ENCODE peak calls at places on chromosomes 3 and 15, in ten cellular contexts. L, C, W, U, E, O, J, S, I and Y are unnamed samples.

GRCh38 chr3:187736418-187736871 is 8.8 kb downstream of the BCL6 start:
- DNase-seq in L (no peak), C (no peak), W (no peak), U (no peak), E (peak), O (no peak), J (peak), S (no peak), I (no peak), Y (no peak)

GRCh38 chr3:182818296-182818978 is 25.1 kb downstream of the ATP11B start:
- DNase-seq in L (no peak), C (no peak), W (no peak), U (no peak), E (no peak), O (no peak), J (no peak), S (no peak), I (no peak), Y (no peak)

GRCh38 chr3:121411554-121411953 is 134.2 kb downstream of the POLQ start:
- DNase-seq in L (no peak), C (no peak), W (no peak), U (no peak), E (no peak), O (no peak), J (no peak), S (no peak), I (no peak), Y (no peak)

GRCh38 chr3:110576962-110577361 is 494.7 kb upstream of the NECTIN3 start:
- DNase-seq in L (no peak), C (peak), W (no peak), U (no peak), E (peak), O (no peak), J (peak), S (no peak), I (no peak), Y (no peak)

GRCh38 chr3:52663098-52663497 is 22.6 kb downstream of the PBRM1 start:
- DNase-seq in L (no peak), C (no peak), W (no peak), U (no peak), E (no peak), O (no peak), J (no peak), S (no peak), I (no peak), Y (no peak)

GRCh38 chr3:187367561-187368103 is 553 bp upstream of the RTP4 start:
- DNase-seq in L (peak), C (no peak), W (no peak), U (no peak), E (no peak), O (no peak), J (no peak), S (no peak), I (no peak), Y (peak)

GRCh38 chr3:122982202-122983185 is 45.1 kb downstream of the SEMA5B start:
- DNase-seq in L (peak), C (no peak), W (no peak), U (no peak), E (peak), O (no peak), J (no peak), S (no peak), I (peak), Y (no peak)

GRCh38 chr15:76987276-76987675 is 7.7 kb upstream of the PSTPIP1 start:
- DNase-seq in L (no peak), C (no peak), W (no peak), U (no peak), E (no peak), O (no peak), J (no peak), S (no peak), I (no peak), Y (no peak)

GRCh38 chr3:157467165-157467564 is 30.5 kb downstream of the PTX3 start:
- DNase-seq in L (no peak), C (no peak), W (no peak), U (no peak), E (no peak), O (no peak), J (peak), S (no peak), I (no peak), Y (no peak)

GRCh38 chr3:188370081-188370830 is 216.3 kb downstream of the LPP start:
- DNase-seq in L (no peak), C (no peak), W (no peak), U (no peak), E (peak), O (no peak), J (no peak), S (no peak), I (no peak), Y (no peak)

GRCh38 chr3:187616307-187616939 is 53.8 kb downstream of the SST start:
- DNase-seq in L (no peak), C (peak), W (peak), U (no peak), E (peak), O (peak), J (peak), S (no peak), I (peak), Y (no peak)

GRCh38 chr3:111797035-111797717 is 61.9 kb upstream of the PHLDB2 start:
- DNase-seq in L (no peak), C (no peak), W (no peak), U (no peak), E (no peak), O (no peak), J (no peak), S (no peak), I (no peak), Y (no peak)

GRCh38 chr3:7508821-7509220 is 647.9 kb downstream of the GRM7 start:
- DNase-seq in L (no peak), C (no peak), W (no peak), U (no peak), E (no peak), O (no peak), J (no peak), S (no peak), I (no peak), Y (no peak)

GRCh38 chr3:187343670-187344069 is 24.5 kb upstream of the RTP4 start:
- DNase-seq in L (no peak), C (no peak), W (no peak), U (no peak), E (no peak), O (no peak), J (no peak), S (no peak), I (no peak), Y (no peak)

GRCh38 chr15:40366204-40367037 is 8.4 kb downstream of the DISP2 start:
- DNase-seq in L (no peak), C (no peak), W (no peak), U (no peak), E (no peak), O (no peak), J (no peak), S (no peak), I (no peak), Y (no peak)

GRCh38 chr15:33242669-33243191 is 48.2 kb upstream of the FMN1 start:
- DNase-seq in L (no peak), C (no peak), W (no peak), U (no peak), E (peak), O (no peak), J (peak), S (no peak), I (no peak), Y (no peak)

GRCh38 chr15:34182942-34183341 is 27.0 kb downstream of the KATNBL1 start:
- DNase-seq in L (no peak), C (no peak), W (no peak), U (no peak), E (peak), O (no peak), J (peak), S (no peak), I (no peak), Y (no peak)

GRCh38 chr15:90145259-90145658 is 43.0 kb upstream of the IDH2 start:
- DNase-seq in L (peak), C (no peak), W (no peak), U (no peak), E (no peak), O (no peak), J (no peak), S (no peak), I (no peak), Y (no peak)

GRCh38 chr15:81948142-81948709 is 97.6 kb downstream of the MEX3B start:
- DNase-seq in L (no peak), C (no peak), W (no peak), U (no peak), E (no peak), O (no peak), J (no peak), S (no peak), I (no peak), Y (no peak)

GRCh38 chr15:94526071-94526689 is 294.8 kb downstream of the MCTP2 start:
- DNase-seq in L (no peak), C (no peak), W (no peak), U (no peak), E (peak), O (no peak), J (no peak), S (no peak), I (no peak), Y (no peak)

GRCh38 chr3:169607909-169608308 is 55.6 kb downstream of the MECOM start:
- DNase-seq in L (no peak), C (no peak), W (no peak), U (no peak), E (no peak), O (no peak), J (no peak), S (no peak), I (no peak), Y (no peak)

GRCh38 chr3:40971191-40972168 is 227.8 kb upstream of the CTNNB1 start:
- DNase-seq in L (no peak), C (no peak), W (peak), U (no peak), E (no peak), O (peak), J (peak), S (no peak), I (peak), Y (peak)

GRCh38 chr3:177934001-177934891 is 602.0 kb upstream of the KCNMB2 start:
- DNase-seq in L (no peak), C (no peak), W (no peak), U (no peak), E (peak), O (no peak), J (peak), S (no peak), I (peak), Y (no peak)

GRCh38 chr3:197541756-197542539 is 13.8 kb downstream of the BDH1 start:
- DNase-seq in L (no peak), C (peak), W (no peak), U (no peak), E (peak), O (no peak), J (peak), S (no peak), I (no peak), Y (no peak)

GRCh38 chr15:92917606-92918407 is 17.7 kb downstream of the CHD2 start:
- DNase-seq in L (no peak), C (peak), W (peak), U (peak), E (peak), O (peak), J (peak), S (peak), I (peak), Y (peak)

GRCh38 chr3:182484184-182484583 is 309.1 kb upstream of the ATP11B start:
- DNase-seq in L (no peak), C (no peak), W (no peak), U (no peak), E (peak), O (no peak), J (no peak), S (no peak), I (no peak), Y (no peak)

GRCh38 chr15:77067691-77068367 is 3.1 kb downstream of the TSPAN3 start:
- DNase-seq in L (no peak), C (no peak), W (no peak), U (no peak), E (no peak), O (peak), J (peak), S (no peak), I (no peak), Y (no peak)

GRCh38 chr3:151434151-151434890 is 26.5 kb downstream of the IGSF10 start:
- DNase-seq in L (no peak), C (no peak), W (no peak), U (no peak), E (no peak), O (no peak), J (no peak), S (no peak), I (no peak), Y (no peak)

GRCh38 chr3:56915969-56916586 is 114.3 kb upstream of the ARHGEF3 start:
- DNase-seq in L (peak), C (no peak), W (peak), U (no peak), E (peak), O (peak), J (no peak), S (no peak), I (no peak), Y (peak)

GRCh38 chr3:172218350-172219323 is 179.3 kb downstream of the FNDC3B start:
- DNase-seq in L (no peak), C (no peak), W (no peak), U (no peak), E (no peak), O (no peak), J (peak), S (no peak), I (no peak), Y (no peak)

GRCh38 chr15:36921484-36922091 is 178.8 kb downstream of the MEIS2 start:
- DNase-seq in L (no peak), C (no peak), W (no peak), U (no peak), E (no peak), O (no peak), J (peak), S (no peak), I (no peak), Y (no peak)

GRCh38 chr15:31352283-31352880 is 25.7 kb downstream of the KLF13 start:
- DNase-seq in L (no peak), C (no peak), W (peak), U (no peak), E (no peak), O (peak), J (no peak), S (no peak), I (no peak), Y (peak)

GRCh38 chr15:91289324-91289723 is 189.3 kb downstream of the SV2B start:
- DNase-seq in L (no peak), C (no peak), W (no peak), U (no peak), E (peak), O (no peak), J (no peak), S (no peak), I (no peak), Y (no peak)

GRCh38 chr3:33173672-33174071 is 44.9 kb downstream of the SUSD5 start:
- DNase-seq in L (peak), C (no peak), W (no peak), U (no peak), E (no peak), O (no peak), J (no peak), S (no peak), I (no peak), Y (no peak)

GRCh38 chr3:33174095-33174494 is 44.5 kb downstream of the SUSD5 start:
- DNase-seq in L (no peak), C (no peak), W (no peak), U (no peak), E (no peak), O (no peak), J (no peak), S (no peak), I (no peak), Y (no peak)

GRCh38 chr3:33171580-33171979 is 47.0 kb downstream of the SUSD5 start:
- DNase-seq in L (no peak), C (no peak), W (no peak), U (no peak), E (no peak), O (no peak), J (no peak), S (no peak), I (no peak), Y (no peak)

GRCh38 chr3:33173103-33173502 is 45.5 kb downstream of the SUSD5 start:
- DNase-seq in L (no peak), C (no peak), W (no peak), U (no peak), E (no peak), O (no peak), J (no peak), S (no peak), I (no peak), Y (no peak)

GRCh38 chr3:33174711-33175409 is 43.8 kb downstream of the SUSD5 start:
- DNase-seq in L (peak), C (no peak), W (no peak), U (no peak), E (no peak), O (no peak), J (no peak), S (no peak), I (no peak), Y (no peak)
- H3K27ac ChIP-seq in L (no peak), C (no peak), W (no peak), U (no peak), E (no peak), O (no peak), J (no peak), S (no peak), I (no peak), Y (no peak)

DNA sequence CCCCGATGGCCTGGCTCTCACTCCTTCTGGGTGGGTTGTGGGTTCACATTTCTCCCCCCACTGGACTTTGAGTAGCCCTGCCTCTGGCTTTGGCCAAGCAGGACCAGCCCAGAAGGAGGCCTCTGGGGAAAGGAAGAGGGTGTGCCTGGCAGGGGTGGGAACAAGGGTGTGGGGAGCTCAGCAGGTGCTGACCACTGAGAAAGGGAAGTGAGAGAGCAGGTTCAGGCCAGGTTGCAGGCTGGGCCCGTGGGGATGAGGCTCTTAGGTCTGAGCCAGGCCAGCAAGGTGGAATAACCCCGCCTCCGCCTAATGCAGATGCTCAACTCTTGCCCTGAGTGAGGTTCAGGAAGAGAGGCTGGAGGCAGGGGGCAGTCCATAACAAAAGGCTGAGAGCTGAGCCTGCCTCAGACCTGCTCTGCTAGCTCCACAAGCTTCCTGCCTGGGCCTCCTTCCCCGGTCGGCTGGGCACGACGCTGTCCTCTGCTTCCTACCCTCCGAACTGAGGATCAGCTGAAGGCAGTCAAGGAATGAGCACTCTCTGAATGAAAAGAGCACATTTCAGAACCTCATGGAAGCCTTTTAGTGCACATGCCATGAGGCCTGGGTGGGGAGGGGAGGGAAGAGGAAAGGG is 82.7 kb downstream of the TLE3 start:
- DNase-seq in L (no peak), C (peak), W (peak), U (no peak), E (peak), O (peak), J (no peak), S (no peak), I (no peak), Y (peak)
- TF ChIP-seq POLR2AphosphoS5 in L (no peak), C (peak), W (no peak), U (no peak), E (peak), O (no peak), J (no peak), S (no peak), I (no peak), Y (peak)

DNA sequence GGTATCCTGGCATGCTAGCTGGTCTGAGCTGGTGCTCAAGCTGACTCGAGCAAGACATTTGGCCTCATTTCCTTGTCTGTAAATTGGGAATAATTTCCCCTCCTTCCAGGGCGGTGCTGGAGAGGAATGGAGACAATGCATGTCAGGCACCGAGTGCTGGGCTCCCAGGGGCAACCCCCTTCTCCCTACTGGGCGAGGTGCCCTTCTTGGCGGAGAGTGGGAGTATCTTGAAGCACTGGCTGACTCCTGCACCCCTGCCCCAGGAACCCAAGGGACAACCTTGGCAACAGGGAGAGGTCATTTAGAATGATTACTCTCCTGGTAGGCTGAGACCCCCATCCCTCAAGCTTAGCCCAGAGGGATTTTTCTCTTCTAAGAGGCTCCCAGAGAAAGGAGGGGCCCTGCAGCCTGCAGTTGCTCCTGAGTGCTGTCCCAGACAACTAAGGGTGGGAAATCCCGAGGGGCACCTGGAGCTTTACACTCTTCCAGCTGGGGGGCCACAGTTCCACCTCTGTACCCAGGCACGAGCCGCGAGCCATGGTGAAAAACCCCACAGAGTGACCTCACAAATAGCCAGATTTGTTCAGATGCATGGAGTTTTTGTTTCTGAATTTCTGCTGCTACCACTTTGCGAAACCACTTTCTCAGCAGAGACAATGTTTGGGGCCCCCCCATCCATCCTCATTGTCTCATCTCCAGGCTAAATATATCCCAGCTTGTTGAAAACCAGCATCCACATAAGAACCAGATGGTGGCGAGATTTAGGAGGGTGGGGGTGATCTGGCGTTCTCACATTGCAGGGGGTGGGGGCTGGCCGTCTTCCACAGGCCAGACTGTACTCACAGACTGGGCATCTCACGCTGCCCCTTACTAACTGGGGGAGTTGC is 44.8 kb downstream of the ABTB1 start:
- DNase-seq in L (no peak), C (no peak), W (no peak), U (no peak), E (no peak), O (no peak), J (no peak), S (no peak), I (no peak), Y (no peak)
- H3K27ac ChIP-seq in L (no peak), C (no peak), W (no peak), U (peak), E (no peak), O (no peak), J (no peak), S (no peak), I (no peak), Y (peak)

DNA sequence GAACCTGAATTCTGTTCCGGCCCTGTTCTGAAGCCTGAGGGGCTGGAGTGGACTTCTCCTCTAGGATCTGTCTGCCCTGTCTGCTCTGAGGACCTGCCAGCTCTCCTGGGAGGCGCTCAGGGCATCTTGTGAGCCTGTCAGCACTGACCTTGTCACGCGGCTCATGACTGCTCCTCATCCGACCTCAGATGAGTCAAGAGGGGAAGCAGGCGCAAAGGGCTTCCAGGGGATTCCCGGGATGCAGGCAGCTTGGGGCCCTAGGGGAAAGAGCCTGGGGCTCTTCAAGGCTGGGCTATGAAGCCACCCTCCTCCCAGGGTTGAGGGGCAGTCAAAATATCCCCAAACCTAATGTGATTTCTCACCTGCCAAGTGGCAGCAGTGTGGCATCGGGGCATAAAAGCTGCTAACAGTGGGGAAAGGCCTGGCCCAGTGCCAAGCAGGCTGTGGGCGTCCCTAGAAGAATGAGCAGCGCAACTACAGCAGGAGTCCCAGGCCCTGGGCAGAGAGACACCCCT is 27.6 kb upstream of the ANKDD1A start:
- DNase-seq in L (no peak), C (no peak), W (peak), U (no peak), E (no peak), O (peak), J (peak), S (no peak), I (no peak), Y (peak)
- TF ChIP-seq POLR2AphosphoS5 in L (peak), C (no peak), W (no peak), U (no peak), E (no peak), O (no peak), J (no peak), S (no peak), I (no peak), Y (peak)

GRCh38 chr3:137194301-137194700 is 236.5 kb downstream of the IL20RB start:
- DNase-seq in L (no peak), C (no peak), W (no peak), U (no peak), E (no peak), O (no peak), J (no peak), S (no peak), I (no peak), Y (no peak)

GRCh38 chr3:137191133-137191923 is 233.5 kb downstream of the IL20RB start:
- DNase-seq in L (no peak), C (no peak), W (no peak), U (no peak), E (no peak), O (no peak), J (no peak), S (no peak), I (no peak), Y (no peak)
- H3K27ac ChIP-seq in L (no peak), C (no peak), W (peak), U (peak), E (no peak), O (no peak), J (no peak), S (no peak), I (no peak), Y (no peak)

GRCh38 chr3:180989291-180990163 is at the start of gene DNAJC19:
- DNase-seq in L (peak), C (peak), W (peak), U (peak), E (peak), O (peak), J (peak), S (peak), I (peak), Y (peak)
- TF ChIP-seq POLR2AphosphoS5 in L (peak), C (peak), W (peak), U (peak), E (peak), O (peak), J (peak), S (peak), I (peak), Y (peak)